ENCODE peak calls at places on chromosomes 6 and 20, in seven cellular contexts. K, H, R, Z, A, V and M are unnamed samples. For H3K4me1, the result is how much of the 10 kb centered on the place peaks cover.

GRCh38 chr6:4342407-4343137 is 207.2 kb upstream of the ECI2 start:
- DNase-seq in K (no peak), H (no peak), R (no peak), Z (no peak), A (no peak), V (no peak), M (no peak)

GRCh38 chr6:10759884-10760329 is 12.3 kb downstream of the TMEM14B start:
- DNase-seq in K (no peak), H (no peak), R (peak), Z (no peak), A (no peak), V (no peak), M (no peak)

GRCh38 chr6:109690373-109690739 is 646 bp downstream of the AK9 start:
- DNase-seq in K (peak), H (peak), R (peak), Z (peak), A (peak), V (peak), M (peak)

GRCh38 chr6:129007819-129008218 is 124.9 kb downstream of the LAMA2 start:
- DNase-seq in K (no peak), H (no peak), R (no peak), Z (no peak), A (no peak), V (no peak), M (no peak)

GRCh38 chr6:170291271-170292110 is 613 bp upstream of the DLL1 start:
- DNase-seq in K (peak), H (peak), R (peak), Z (peak), A (peak), V (peak), M (peak)

GRCh38 chr20:55038684-55039083 is 563.3 kb downstream of the DOK5 start:
- DNase-seq in K (no peak), H (no peak), R (no peak), Z (no peak), A (no peak), V (no peak), M (no peak)

GRCh38 chr6:37256692-37257319 is 766 bp upstream of the TBC1D22B start:
- DNase-seq in K (no peak), H (no peak), R (no peak), Z (no peak), A (no peak), V (no peak), M (no peak)

GRCh38 chr20:36097331-36097730 is 57.2 kb upstream of the EPB41L1 start:
- DNase-seq in K (no peak), H (no peak), R (no peak), Z (no peak), A (no peak), V (no peak), M (no peak)

GRCh38 chr20:46057856-46058655 is 29.0 kb downstream of the SLC12A5 start:
- DNase-seq in K (peak), H (no peak), R (peak), Z (peak), A (no peak), V (peak), M (no peak)

GRCh38 chr6:116251568-116252384 is 2.1 kb downstream of the TSPYL4 start:
- DNase-seq in K (no peak), H (no peak), R (no peak), Z (no peak), A (no peak), V (no peak), M (no peak)

GRCh38 chr6:7051780-7052440 is 55.9 kb upstream of the RREB1 start:
- DNase-seq in K (peak), H (peak), R (peak), Z (peak), A (peak), V (peak), M (peak)

GRCh38 chr6:7050099-7050498 is 57.7 kb upstream of the RREB1 start:
- DNase-seq in K (no peak), H (no peak), R (no peak), Z (no peak), A (no peak), V (no peak), M (no peak)

GRCh38 chr6:7052441-7052936 is 55.3 kb upstream of the RREB1 start:
- DNase-seq in K (peak), H (peak), R (peak), Z (peak), A (peak), V (peak), M (no peak)

GRCh38 chr6:7053125-7053784 is 54.5 kb upstream of the RREB1 start:
- DNase-seq in K (no peak), H (no peak), R (no peak), Z (no peak), A (no peak), V (no peak), M (no peak)

GRCh38 chr6:7050911-7051779 is 56.6 kb upstream of the RREB1 start:
- DNase-seq in K (peak), H (peak), R (peak), Z (peak), A (peak), V (peak), M (no peak)
- TF ChIP-seq POLR2A in K (no peak), H (peak), R (no peak), Z (no peak), A (peak), V (no peak), M (no peak)

GRCh38 chr6:43120938-43121913 is 45.1 kb downstream of the PTK7 start:
- DNase-seq in K (peak), H (peak), R (peak), Z (no peak), A (no peak), V (no peak), M (no peak)
- H3K4me3 ChIP-seq in K (no peak), H (no peak), R (no peak), Z (no peak), A (no peak), V (no peak), M (no peak)

DNA sequence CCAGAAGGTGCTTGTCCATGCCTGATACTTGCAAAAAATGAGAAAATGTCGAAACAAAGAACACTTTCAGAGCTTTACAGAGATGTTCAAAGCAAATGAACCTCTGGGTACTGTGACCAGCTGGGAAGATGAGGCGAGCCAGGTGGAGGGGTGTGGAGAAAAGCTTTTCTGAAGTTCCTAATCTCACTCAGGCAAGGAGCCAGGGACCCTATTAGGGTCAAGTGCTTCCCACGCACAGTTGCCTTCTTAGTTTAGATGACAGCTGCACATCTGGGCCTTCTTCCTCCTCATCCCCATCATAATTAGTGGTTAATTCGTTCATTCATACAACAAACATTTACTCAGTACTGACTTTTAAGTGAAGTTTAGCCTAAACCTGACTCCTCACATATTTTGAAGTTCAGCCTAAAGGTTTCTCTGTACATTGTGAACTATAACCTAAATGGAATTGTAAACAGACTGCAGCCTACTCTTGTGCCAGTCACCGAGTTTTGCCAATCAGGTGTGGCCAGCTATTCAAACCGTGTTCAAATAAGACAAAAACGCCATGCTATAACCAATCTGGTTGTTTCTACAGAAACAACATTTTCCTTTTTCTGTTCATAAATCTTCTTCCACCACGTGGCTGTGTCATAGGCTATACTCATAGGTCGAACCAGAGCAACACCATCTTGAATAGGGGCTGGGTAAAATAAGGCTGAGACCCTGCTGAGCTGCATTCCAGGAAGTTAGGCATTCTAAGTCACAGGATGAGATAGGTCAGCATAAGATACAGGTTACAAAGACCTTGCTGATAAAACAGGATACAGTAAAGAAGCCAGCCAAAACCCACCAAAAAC is 19.3 kb upstream of the AHCY start:
- DNase-seq in K (no peak), H (no peak), R (no peak), Z (no peak), A (no peak), V (no peak), M (no peak)
- H3K4me1 ChIP-seq in K (under half), H (under half), R (under half), Z (under half), A (under half), V (under half), M (under half)

GRCh38 chr6:148749678-148750077 is 2.8 kb downstream of the UST start:
- DNase-seq in K (no peak), H (no peak), R (no peak), Z (no peak), A (no peak), V (no peak), M (no peak)

GRCh38 chr6:148746363-148747144 is at the start of gene UST:
- DNase-seq in K (peak), H (peak), R (peak), Z (peak), A (peak), V (peak), M (peak)

GRCh38 chr6:148747145-148747492 is 289 bp downstream of the UST start:
- DNase-seq in K (peak), H (peak), R (peak), Z (peak), A (peak), V (peak), M (peak)

GRCh38 chr6:148745926-148746325 is 904 bp upstream of the UST start:
- DNase-seq in K (no peak), H (no peak), R (peak), Z (no peak), A (no peak), V (no peak), M (no peak)

GRCh38 chr6:148747493-148748160 is 797 bp downstream of the UST start:
- DNase-seq in K (peak), H (peak), R (peak), Z (peak), A (peak), V (peak), M (peak)
- TF ChIP-seq POLR2A in K (no peak), H (no peak), R (no peak), Z (no peak), A (no peak), V (no peak), M (no peak)

GRCh38 chr6:41939848-41940758 is 1.5 kb downstream of the CCND3 start:
- DNase-seq in K (no peak), H (peak), R (no peak), Z (peak), A (peak), V (no peak), M (no peak)

GRCh38 chr6:41939091-41939847 is 2.3 kb downstream of the CCND3 start:
- DNase-seq in K (peak), H (peak), R (peak), Z (peak), A (no peak), V (peak), M (no peak)

GRCh38 chr6:41937472-41937871 is 4.1 kb downstream of the CCND3 start:
- DNase-seq in K (no peak), H (no peak), R (no peak), Z (no peak), A (no peak), V (no peak), M (no peak)

GRCh38 chr6:41937881-41938574 is 3.6 kb downstream of the CCND3 start:
- DNase-seq in K (no peak), H (no peak), R (no peak), Z (no peak), A (no peak), V (peak), M (no peak)

DNA sequence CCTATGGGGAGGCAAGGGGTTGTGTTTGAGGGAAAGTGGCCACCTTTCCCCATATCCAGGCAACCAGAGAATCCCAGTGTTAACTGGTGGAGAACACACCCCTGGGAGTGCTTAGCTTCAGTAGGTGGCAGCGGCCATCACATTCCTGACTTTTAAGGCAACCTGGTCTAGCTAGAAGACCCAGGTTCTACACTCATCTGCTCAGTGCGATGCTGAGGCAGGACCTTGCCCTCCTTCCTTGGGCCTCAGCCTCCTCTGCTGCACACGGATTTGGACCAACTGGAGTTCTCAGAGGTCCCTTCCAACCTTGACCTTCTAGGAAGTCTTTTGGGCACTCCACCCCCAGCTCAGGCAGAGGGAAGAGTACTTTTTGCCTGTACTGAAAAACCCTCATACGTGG is 3.0 kb downstream of the CCND3 start:
- DNase-seq in K (no peak), H (no peak), R (no peak), Z (no peak), A (no peak), V (no peak), M (no peak)
- H3K4me3 ChIP-seq in K (no peak), H (no peak), R (no peak), Z (peak), A (no peak), V (no peak), M (peak)

GRCh38 chr6:133432021-133432989 is 191.1 kb downstream of the EYA4 start:
- DNase-seq in K (no peak), H (no peak), R (no peak), Z (no peak), A (no peak), V (no peak), M (no peak)
- H3K4me1 ChIP-seq in K (under half), H (under half), R (under half), Z (under half), A (under half), V (under half), M (under half)

GRCh38 chr20:5090191-5090590 is 29.6 kb downstream of the PCNA start:
- DNase-seq in K (no peak), H (no peak), R (peak), Z (no peak), A (no peak), V (peak), M (no peak)
- TF ChIP-seq POLR2A in K (no peak), H (peak), R (no peak), Z (no peak), A (no peak), V (peak), M (no peak)

GRCh38 chr6:133241088-133241900 is at the start of gene EYA4:
- DNase-seq in K (peak), H (no peak), R (no peak), Z (no peak), A (no peak), V (peak), M (no peak)
- H3K4me3 ChIP-seq in K (peak), H (peak), R (peak), Z (peak), A (peak), V (peak), M (peak)